ENCODE peak calls at places on chromosomes 2 and 18, in five cellular contexts. P is AG04450, J is upper lobe of left lung, T is RWPE2, F is PC-3. C is an unnamed sample.

GRCh38 chr2:24492283-24493272 is 1.5 kb downstream of the NCOA1 start:
- DNase-seq in P (no peak), J (peak; percentile 43), T (no peak), F (peak; percentile 23), C (no peak)

GRCh38 chr2:191571163-191571769 is 106.7 kb upstream of the NABP1 start:
- DNase-seq in P (peak; percentile 30), J (no peak), T (no peak), F (peak; percentile 80), C (no peak)

GRCh38 chr2:240432430-240432819 is 3.0 kb upstream of the GPC1 start:
- DNase-seq in P (no peak), J (peak; percentile 12), T (no peak), F (no peak), C (no peak)

GRCh38 chr2:117832905-117833613 is 18.6 kb downstream of the DDX18 start:
- DNase-seq in P (no peak), J (no peak), T (no peak), F (peak; percentile 24), C (no peak)

GRCh38 chr18:48333563-48333962 is 75.6 kb downstream of the ZBTB7C start:
- DNase-seq in P (no peak), J (peak; percentile 33), T (no peak), F (no peak), C (no peak)

GRCh38 chr2:55108456-55108855 is 58.2 kb upstream of the RTN4 start:
- DNase-seq in P (no peak), J (no peak), T (no peak), F (no peak), C (no peak)

GRCh38 chr2:209757200-209757599 is 14.4 kb upstream of the UNC80 start:
- DNase-seq in P (no peak), J (no peak), T (no peak), F (no peak), C (no peak)

GRCh38 chr2:138276367-138276766 is 225.2 kb upstream of the SPOPL start:
- DNase-seq in P (no peak), J (no peak), T (no peak), F (peak; percentile 10), C (no peak)

GRCh38 chr2:109317471-109318090 is 188.6 kb downstream of the SH3RF3 start:
- DNase-seq in P (no peak), J (no peak), T (no peak), F (no peak), C (no peak)

GRCh38 chr2:231613054-231613654 is 20.5 kb downstream of the TEX44 start:
- DNase-seq in P (no peak), J (peak; percentile 28), T (no peak), F (no peak), C (no peak)

GRCh38 chr2:171531291-171531690 is 9.0 kb downstream of the CYBRD1 start:
- DNase-seq in P (no peak), J (peak; percentile 55), T (no peak), F (no peak), C (no peak)

GRCh38 chr18:35467624-35468016 is 30.1 kb downstream of the INO80C start:
- DNase-seq in P (no peak), J (no peak), T (no peak), F (no peak), C (peak; percentile 68)

GRCh38 chr2:166802475-166802874 is 85.8 kb upstream of the XIRP2 start:
- DNase-seq in P (no peak), J (no peak), T (no peak), F (no peak), C (no peak)

GRCh38 chr2:225114924-225115323 is 72.7 kb upstream of the DOCK10 start:
- DNase-seq in P (no peak), J (no peak), T (no peak), F (no peak), C (no peak)

GRCh38 chr18:34322365-34323289 is 97.9 kb upstream of the NOL4 start:
- DNase-seq in P (peak; percentile 8), J (peak; percentile 36), T (no peak), F (peak; percentile 41), C (peak; percentile 65)

GRCh38 chr2:54520687-54521086 is 64.6 kb downstream of the SPTBN1 start:
- DNase-seq in P (peak; percentile 80), J (no peak), T (no peak), F (peak; percentile 84), C (no peak)

GRCh38 chr2:237488901-237489860 is 2.1 kb downstream of the MLPH start:
- DNase-seq in P (no peak), J (peak; percentile 46), T (no peak), F (peak; percentile 96), C (no peak)

GRCh38 chr2:108604196-108604595 is 69.9 kb downstream of the LIMS1 start:
- DNase-seq in P (no peak), J (no peak), T (no peak), F (peak; percentile 46), C (no peak)

GRCh38 chr2:40746150-40746549 is 294.3 kb upstream of the SLC8A1 start:
- DNase-seq in P (no peak), J (no peak), T (no peak), F (no peak), C (no peak)

GRCh38 chr2:85909005-85909404 is 20.2 kb upstream of the ST3GAL5 start:
- DNase-seq in P (no peak), J (no peak), T (no peak), F (no peak), C (no peak)

GRCh38 chr2:182652326-182652725 is 63.7 kb upstream of the DNAJC10 start:
- DNase-seq in P (no peak), J (no peak), T (no peak), F (no peak), C (no peak)

GRCh38 chr18:13300796-13301195 is 82.2 kb downstream of the LDLRAD4 start:
- DNase-seq in P (no peak), J (no peak), T (no peak), F (no peak), C (no peak)

GRCh38 chr2:226725096-226725495 is 74.5 kb downstream of the IRS1 start:
- DNase-seq in P (no peak), J (no peak), T (no peak), F (no peak), C (no peak)

GRCh38 chr18:74972354-74972753 is 236.6 kb downstream of the PTGR3 start:
- DNase-seq in P (no peak), J (no peak), T (no peak), F (no peak), C (no peak)

GRCh38 chr2:225400060-225400511 is 576 bp downstream of the NYAP2 start:
- DNase-seq in P (peak; percentile 16), J (no peak), T (no peak), F (peak; percentile 53), C (peak; percentile 55)

GRCh38 chr2:160010361-160011145 is 51.9 kb downstream of the PLA2R1 start:
- DNase-seq in P (no peak), J (no peak), T (no peak), F (no peak), C (peak; percentile 37)

GRCh38 chr2:234406085-234406484 is 90.8 kb downstream of the ARL4C start:
- DNase-seq in P (no peak), J (no peak), T (no peak), F (peak; percentile 25), C (peak; percentile 31)

GRCh38 chr18:36769611-36770314 is 59.0 kb downstream of the TPGS2 start:
- DNase-seq in P (no peak), J (no peak), T (no peak), F (no peak), C (peak; percentile 46)

GRCh38 chr2:37561615-37562569 is 109.5 kb downstream of the CDC42EP3 start:
- DNase-seq in P (no peak), J (no peak), T (peak; percentile 74), F (peak; percentile 96), C (peak; percentile 53)

GRCh38 chr2:127199223-127199622 is 20.9 kb downstream of the CYP27C1 start:
- DNase-seq in P (no peak), J (no peak), T (no peak), F (no peak), C (no peak)

GRCh38 chr2:184524551-184525382 is 73.6 kb upstream of the ZNF804A start:
- DNase-seq in P (no peak), J (no peak), T (peak; percentile 19), F (no peak), C (no peak)

GRCh38 chr2:184523732-184524131 is 74.6 kb upstream of the ZNF804A start:
- DNase-seq in P (no peak), J (no peak), T (peak; percentile 28), F (no peak), C (no peak)

GRCh38 chr2:184530239-184530638 is 68.1 kb upstream of the ZNF804A start:
- DNase-seq in P (no peak), J (no peak), T (peak; percentile 23), F (no peak), C (no peak)

GRCh38 chr2:184528119-184528518 is 70.2 kb upstream of the ZNF804A start:
- DNase-seq in P (no peak), J (no peak), T (no peak), F (no peak), C (no peak)

GRCh38 chr2:184527058-184527457 is 71.3 kb upstream of the ZNF804A start:
- DNase-seq in P (no peak), J (no peak), T (no peak), F (peak; percentile 23), C (no peak)
- TF ChIP-seq CTCF in P (no peak), J (no peak), T (no peak), F (peak; percentile 51), C (no peak)

DNA sequence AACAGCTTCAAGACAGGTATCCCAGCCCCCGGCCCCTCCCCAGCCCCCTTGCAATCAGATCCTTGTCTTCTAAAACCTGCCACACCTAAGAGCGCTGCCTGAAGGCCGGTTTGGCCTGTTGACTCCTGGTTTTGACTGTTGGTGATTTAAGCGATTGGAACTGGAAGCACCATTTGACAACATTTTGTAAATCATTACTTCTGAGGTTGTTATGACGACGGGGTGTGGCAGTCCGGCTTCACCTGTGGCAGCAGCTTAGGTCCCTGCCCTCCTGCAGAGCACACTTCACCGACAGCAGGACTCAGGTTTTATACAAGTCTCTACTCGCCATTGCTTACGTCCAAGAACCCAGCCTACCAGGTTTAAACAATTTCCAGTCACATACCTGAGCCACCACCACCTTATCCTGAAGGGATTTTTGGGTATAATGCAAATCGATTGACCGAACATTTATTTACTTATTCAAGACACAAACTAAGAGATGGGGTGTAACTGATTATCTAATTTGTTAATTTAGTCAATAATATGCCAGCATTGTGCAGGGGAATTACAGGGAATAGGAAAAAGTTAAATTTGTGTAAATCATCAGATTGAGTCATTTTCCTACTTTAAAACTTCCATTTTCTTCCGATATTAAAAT is 707 bp upstream of the DGUOK start:
- DNase-seq in P (no peak), J (no peak), T (no peak), F (no peak), C (no peak)
- H3K4me3 ChIP-seq in P (peak overlapping the region; percentile 51), J (peak overlapping the region; percentile 60), T (peak overlapping the region; percentile 78), F (peak overlapping the region; percentile 75), C (peak overlapping the region; percentile 72)

DNA sequence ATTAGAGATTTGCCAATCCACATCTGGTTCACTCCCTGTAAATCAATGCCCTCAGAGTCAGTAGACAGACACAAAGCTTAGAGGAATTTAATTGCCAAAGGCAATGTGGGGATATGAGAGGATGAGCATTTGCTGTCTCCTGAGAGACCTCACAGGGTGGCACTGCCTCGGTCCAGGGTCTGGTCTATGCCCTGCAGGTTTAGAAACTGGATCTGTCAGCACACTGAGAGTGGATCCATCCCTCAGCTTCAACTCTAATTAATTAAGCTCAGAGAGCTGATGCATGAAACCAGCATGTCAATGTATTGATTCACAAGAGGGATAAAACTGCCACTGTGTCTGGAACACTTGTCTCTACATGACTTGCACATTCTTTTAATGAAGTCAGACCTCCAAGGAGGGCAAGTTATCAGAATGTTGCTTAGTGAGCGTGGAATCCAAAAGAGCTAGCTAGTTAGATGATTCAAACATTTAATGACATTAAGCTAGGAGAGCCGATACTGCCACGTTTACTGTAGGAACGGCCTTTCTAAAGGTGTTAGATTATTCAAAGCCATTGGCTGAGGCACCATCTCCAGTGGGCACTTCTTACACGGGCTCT is 22.5 kb upstream of the POLE4 start:
- DNase-seq in P (no peak), J (no peak), T (no peak), F (no peak), C (no peak)
- TF ChIP-seq CTCF in P (no peak), J (no peak), T (no peak), F (no peak), C (no peak)

GRCh38 chr2:43100362-43100882 is 126.0 kb downstream of the ZFP36L2 start:
- DNase-seq in P (no peak), J (no peak), T (no peak), F (no peak), C (no peak)
- H3K4me3 ChIP-seq in P (no peak overlapping the region), J (peak overlapping the region; percentile 35), T (no peak overlapping the region), F (peak overlapping the region; percentile 65), C (no peak overlapping the region)

C was measured in BE2C.